ENCODE peak calls at places on chromosomes 4 and X, in four cellular contexts. One of them, this sample, is unnamed.

GRCh38 chr4:106315476-106315967 is 487 bp downstream of the TBCK start:
- DNase-seq in aorta: no peak
- DNase-seq in K562: peak
- DNase-seq in transverse colon: no peak
- DNase-seq in this sample: peak

GRCh38 chr4:622071-622995 is 3.0 kb upstream of the PDE6B start:
- DNase-seq in K562: no peak
- DNase-seq in transverse colon: no peak
- DNase-seq in aorta: peak
- DNase-seq in this sample: no peak

GRCh38 chrX:989959-990510 is 222.4 kb downstream of the CRLF2 start:
- DNase-seq in aorta: peak
- DNase-seq in K562: peak
- DNase-seq in transverse colon: peak
- DNase-seq in this sample: no peak

GRCh38 chr4:182447938-182448280 is 204.7 kb downstream of the TENM3 start:
- DNase-seq in aorta: no peak
- DNase-seq in transverse colon: no peak
- DNase-seq in K562: no peak
- DNase-seq in this sample: no peak

GRCh38 chrX:124938715-124939114 is 381.0 kb upstream of the TEX13C start:
- DNase-seq in transverse colon: no peak
- DNase-seq in K562: no peak
- DNase-seq in aorta: no peak
- DNase-seq in this sample: no peak

GRCh38 chrX:48854898-48855297 is 19.5 kb upstream of the PCSK1N start:
- DNase-seq in aorta: no peak
- DNase-seq in K562: no peak
- DNase-seq in transverse colon: no peak
- DNase-seq in this sample: peak

GRCh38 chr4:184111433-184111832 is 106.2 kb downstream of the ENPP6 start:
- DNase-seq in K562: no peak
- DNase-seq in aorta: no peak
- DNase-seq in transverse colon: no peak
- DNase-seq in this sample: no peak

GRCh38 chr4:1300466-1301455 is 11.1 kb downstream of the MAEA start:
- DNase-seq in K562: no peak
- DNase-seq in transverse colon: peak
- DNase-seq in aorta: peak
- DNase-seq in this sample: no peak

GRCh38 chr4:186724861-186725419 is 1.3 kb upstream of the FAT1 start:
- DNase-seq in transverse colon: no peak
- DNase-seq in aorta: no peak
- DNase-seq in K562: no peak
- DNase-seq in this sample: no peak

GRCh38 chrX:134026732-134027311 is 41.4 kb upstream of the GPC3 start:
- DNase-seq in transverse colon: peak
- DNase-seq in K562: peak
- DNase-seq in aorta: peak
- DNase-seq in this sample: peak

GRCh38 chr4:169582203-169582602 is 30.2 kb downstream of the NEK1 start:
- DNase-seq in transverse colon: no peak
- DNase-seq in aorta: no peak
- DNase-seq in K562: no peak
- DNase-seq in this sample: no peak

GRCh38 chrX:39196192-39197102 is 395.2 kb downstream of the MID1IP1 start:
- DNase-seq in K562: peak
- DNase-seq in transverse colon: peak
- DNase-seq in aorta: no peak
- DNase-seq in this sample: peak

GRCh38 chr4:111943796-111944203 is 201.5 kb upstream of the FAM241A start:
- DNase-seq in transverse colon: peak
- DNase-seq in K562: peak
- DNase-seq in aorta: no peak
- DNase-seq in this sample: peak

GRCh38 chr4:55636622-55636999 is 513 bp upstream of the NMU start:
- DNase-seq in transverse colon: no peak
- DNase-seq in aorta: no peak
- DNase-seq in K562: no peak
- DNase-seq in this sample: no peak

GRCh38 chr4:156223985-156224384 is 270.3 kb upstream of the CTSO start:
- DNase-seq in transverse colon: no peak
- DNase-seq in aorta: no peak
- DNase-seq in K562: no peak
- DNase-seq in this sample: peak

GRCh38 chrX:627510-627964 is 3.1 kb upstream of the SHOX start:
- DNase-seq in K562: no peak
- DNase-seq in transverse colon: no peak
- DNase-seq in aorta: no peak
- DNase-seq in this sample: no peak

GRCh38 chr4:118997601-118998000 is 108.9 kb downstream of the SYNPO2 start:
- DNase-seq in aorta: no peak
- DNase-seq in transverse colon: no peak
- DNase-seq in K562: no peak
- DNase-seq in this sample: no peak

GRCh38 chr4:98290511-98290910 is 29.3 kb downstream of the RAP1GDS1 start:
- DNase-seq in transverse colon: no peak
- DNase-seq in K562: no peak
- DNase-seq in aorta: no peak
- DNase-seq in this sample: no peak

GRCh38 chrX:110167952-110168451 is 149.9 kb downstream of the AMMECR1 start:
- DNase-seq in transverse colon: peak
- DNase-seq in aorta: no peak
- DNase-seq in K562: peak
- DNase-seq in this sample: peak

GRCh38 chrX:44570524-44570923 is 27.9 kb upstream of the FUNDC1 start:
- DNase-seq in aorta: no peak
- DNase-seq in transverse colon: no peak
- DNase-seq in K562: no peak
- DNase-seq in this sample: peak

GRCh38 chr4:78496021-78496643 is 55.4 kb upstream of the ANXA3 start:
- DNase-seq in aorta: no peak
- DNase-seq in transverse colon: no peak
- DNase-seq in K562: no peak
- DNase-seq in this sample: no peak
- H3K27ac ChIP-seq in aorta: no peak
- H3K27ac ChIP-seq in transverse colon: no peak
- H3K27ac ChIP-seq in K562: no peak
- H3K27ac ChIP-seq in this sample: no peak

DNA sequence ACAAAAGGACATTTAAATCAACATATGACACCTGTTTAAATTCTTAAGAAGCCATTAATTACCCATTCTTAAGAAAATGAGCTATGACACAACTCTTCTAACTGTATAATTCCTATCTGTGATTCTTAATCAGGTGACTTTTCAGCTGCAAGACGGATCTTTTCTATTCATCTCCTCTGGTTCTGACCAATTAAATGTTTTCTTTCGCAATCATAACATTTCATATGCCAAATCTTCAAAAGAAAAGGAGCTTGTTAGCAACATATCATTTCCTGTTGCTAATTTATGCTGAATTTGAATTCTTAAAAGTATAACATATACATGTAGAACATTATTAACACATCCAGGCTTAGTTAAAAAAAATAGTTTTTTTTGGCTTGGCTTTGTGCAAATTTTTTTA is 62.5 kb downstream of the SEL1L3 start:
- DNase-seq in transverse colon: no peak
- DNase-seq in K562: no peak
- DNase-seq in aorta: no peak
- DNase-seq in this sample: no peak
- H3K27ac ChIP-seq in transverse colon: no peak
- H3K27ac ChIP-seq in K562: no peak
- H3K27ac ChIP-seq in aorta: no peak
- H3K27ac ChIP-seq in this sample: no peak

DNA sequence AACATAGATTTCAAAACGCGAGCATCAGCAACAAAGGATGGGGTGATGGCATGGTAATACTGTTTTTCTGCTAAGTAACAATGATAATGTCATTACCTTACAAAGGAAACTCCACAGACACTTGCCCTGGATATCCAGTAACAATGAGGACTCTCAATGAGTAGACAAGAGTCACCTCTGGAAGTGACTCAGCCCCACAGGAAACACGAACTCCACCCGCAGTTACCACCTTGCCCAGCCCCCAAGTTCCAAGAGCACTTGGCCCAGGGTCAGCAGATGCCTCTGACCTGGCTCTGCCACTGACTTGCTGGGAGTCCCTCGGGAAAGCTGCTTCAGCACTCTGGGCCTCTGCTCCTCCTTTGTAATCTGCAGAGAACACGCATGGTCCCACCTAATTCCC is 110.3 kb upstream of the MAP3K15 start:
- DNase-seq in K562: no peak
- DNase-seq in aorta: no peak
- DNase-seq in transverse colon: peak
- DNase-seq in this sample: peak
- H3K27ac ChIP-seq in K562: no peak
- H3K27ac ChIP-seq in aorta: no peak
- H3K27ac ChIP-seq in transverse colon: no peak
- H3K27ac ChIP-seq in this sample: peak

GRCh38 chr4:189301692-189302091 is 639.0 kb upstream of the FRG1 start:
- DNase-seq in K562: no peak
- DNase-seq in transverse colon: no peak
- DNase-seq in aorta: no peak
- DNase-seq in this sample: no peak

GRCh38 chr4:189305500-189305899 is 635.2 kb upstream of the FRG1 start:
- DNase-seq in aorta: no peak
- DNase-seq in K562: no peak
- DNase-seq in transverse colon: no peak
- DNase-seq in this sample: no peak

GRCh38 chr4:189304755-189305154 is 635.9 kb upstream of the FRG1 start:
- DNase-seq in K562: no peak
- DNase-seq in transverse colon: no peak
- DNase-seq in aorta: no peak
- DNase-seq in this sample: no peak

GRCh38 chr4:189302719-189303118 is 638.0 kb upstream of the FRG1 start:
- DNase-seq in transverse colon: no peak
- DNase-seq in aorta: no peak
- DNase-seq in K562: no peak
- DNase-seq in this sample: no peak

DNA sequence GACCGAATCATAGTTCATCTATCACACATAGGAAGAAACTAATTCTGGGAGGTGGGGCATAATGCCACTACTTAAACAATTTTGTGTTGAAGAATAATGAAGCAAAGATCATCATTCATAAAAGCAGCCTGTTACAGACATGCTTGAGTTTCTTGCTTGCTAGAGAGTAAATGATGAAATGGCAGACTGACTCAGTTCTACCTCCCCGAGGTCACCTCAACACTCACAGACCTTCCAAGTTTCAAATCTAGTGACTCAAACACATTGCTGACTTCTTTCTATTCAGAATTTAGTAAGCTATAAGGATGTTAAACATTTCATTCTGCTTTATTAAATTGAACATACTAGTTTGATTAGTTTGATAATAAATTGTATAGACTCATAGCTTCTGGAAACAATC is 636.5 kb upstream of the FRG1 start:
- DNase-seq in aorta: no peak
- DNase-seq in transverse colon: no peak
- DNase-seq in K562: no peak
- DNase-seq in this sample: no peak
- H3K27ac ChIP-seq in aorta: no peak
- H3K27ac ChIP-seq in transverse colon: peak
- H3K27ac ChIP-seq in K562: no peak
- H3K27ac ChIP-seq in this sample: no peak

GRCh38 chr4:2859514-2859913 is 15.9 kb downstream of the ADD1 start:
- DNase-seq in K562: no peak
- DNase-seq in transverse colon: no peak
- DNase-seq in aorta: no peak
- DNase-seq in this sample: no peak

GRCh38 chr4:2862528-2862927 is 18.9 kb downstream of the ADD1 start:
- DNase-seq in K562: peak
- DNase-seq in aorta: no peak
- DNase-seq in transverse colon: no peak
- DNase-seq in this sample: peak

GRCh38 chr4:2860391-2861348 is 17.0 kb downstream of the ADD1 start:
- DNase-seq in aorta: no peak
- DNase-seq in transverse colon: no peak
- DNase-seq in K562: peak
- DNase-seq in this sample: no peak

GRCh38 chr4:2863649-2864048 is 20.0 kb downstream of the ADD1 start:
- DNase-seq in transverse colon: no peak
- DNase-seq in aorta: no peak
- DNase-seq in K562: no peak
- DNase-seq in this sample: no peak

DNA sequence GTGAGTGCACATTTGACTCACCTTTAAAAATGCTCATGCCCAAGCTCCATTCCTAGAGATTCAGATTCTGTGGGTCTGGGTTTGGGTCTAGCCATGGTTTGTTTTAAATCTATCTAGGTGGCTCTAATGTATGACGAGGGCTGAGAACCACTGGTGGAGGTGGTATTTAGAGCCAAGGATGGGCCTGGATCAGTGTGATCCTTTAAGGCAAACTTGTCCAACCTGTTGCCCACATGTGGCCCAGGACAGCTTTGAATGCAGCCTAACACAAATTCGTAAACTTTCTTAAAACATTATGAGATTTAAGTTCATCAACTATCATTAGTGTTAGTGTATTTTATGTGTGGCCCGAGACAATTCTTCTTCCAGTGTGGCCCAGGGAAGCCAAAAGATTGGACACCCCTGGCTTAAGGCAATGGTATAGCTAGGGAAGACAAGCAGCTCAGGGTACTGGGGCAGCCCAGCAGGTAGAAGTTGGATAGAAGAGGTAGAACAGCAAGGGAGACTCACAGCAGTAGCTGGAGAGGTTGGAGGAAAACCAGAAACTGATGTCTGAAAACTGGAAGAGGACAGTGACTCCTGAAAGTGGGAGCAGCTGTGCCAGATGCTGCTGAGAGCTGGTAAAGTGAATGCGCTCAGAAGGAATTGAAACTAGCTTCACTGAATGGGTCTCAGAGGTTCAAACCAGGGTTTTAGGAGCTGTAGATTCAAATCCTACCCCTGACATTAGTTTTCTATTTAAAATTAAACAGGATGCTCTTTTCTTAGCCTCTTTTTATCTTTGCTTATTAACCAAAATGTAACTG is 18.2 kb downstream of the ADD1 start:
- DNase-seq in transverse colon: no peak
- DNase-seq in aorta: no peak
- DNase-seq in K562: no peak
- DNase-seq in this sample: no peak
- H3K27ac ChIP-seq in transverse colon: peak
- H3K27ac ChIP-seq in aorta: no peak
- H3K27ac ChIP-seq in K562: no peak
- H3K27ac ChIP-seq in this sample: no peak

GRCh38 chr4:77938560-77938959 is 75.9 kb downstream of the MRPL1 start:
- DNase-seq in K562: no peak
- DNase-seq in transverse colon: no peak
- DNase-seq in aorta: no peak
- DNase-seq in this sample: no peak
- H3K27ac ChIP-seq in K562: no peak
- H3K27ac ChIP-seq in transverse colon: no peak
- H3K27ac ChIP-seq in aorta: no peak
- H3K27ac ChIP-seq in this sample: no peak

GRCh38 chr4:53920116-53920515 is 144.3 kb downstream of the CHIC2 start:
- DNase-seq in K562: no peak
- DNase-seq in transverse colon: no peak
- DNase-seq in aorta: no peak
- DNase-seq in this sample: peak
- H3K27ac ChIP-seq in K562: no peak
- H3K27ac ChIP-seq in transverse colon: no peak
- H3K27ac ChIP-seq in aorta: no peak
- H3K27ac ChIP-seq in this sample: no peak

This sample was measured in PC-3.